ENCODE peak calls at places on chromosomes 7 and 10, in eight cellular contexts. Q is AG04450; B is EL; O is ascending aorta; Y is fibroblast of the conjunctiva; J is activated T-cell treated with anti-CD3 and anti-CD28 coated beads, Interleukin-2, amount 50 U/mL, for 24 hours; G is CD8-positive, alpha-beta T cell; R is COLO829. T is an unnamed sample.

GRCh38 chr10:121104476-121105111 is 253.4 kb downstream of the WDR11 start:
- DNase-seq in G (no peak), Q (no peak), J (no peak), R (no peak), B (no peak), Y (no peak), O (no peak), T (no peak)

GRCh38 chr10:70352401-70353097 is 29.9 kb downstream of the LRRC20 start:
- DNase-seq in Y (no peak), B (no peak), J (no peak), R (no peak), Q (no peak), O (no peak), G (no peak), T (no peak)

GRCh38 chr7:83484266-83484665 is 164.7 kb downstream of the SEMA3E start:
- DNase-seq in J (no peak), B (no peak), Q (no peak), G (no peak), O (no peak), R (no peak), Y (no peak), T (no peak)

GRCh38 chr10:75718996-75719395 is 287.6 kb downstream of the LRMDA start:
- DNase-seq in Q (no peak), O (no peak), R (no peak), Y (no peak), B (no peak), J (no peak), G (no peak), T (no peak)

GRCh38 chr7:36037121-36037662 is 115.9 kb upstream of the EEPD1 start:
- DNase-seq in R (peak), J (no peak), G (no peak), B (peak), Q (no peak), Y (peak), O (no peak), T (no peak)

GRCh38 chr10:44476421-44476820 is 91.5 kb upstream of the CXCL12 start:
- DNase-seq in B (no peak), O (no peak), Y (no peak), Q (no peak), G (no peak), J (no peak), R (no peak), T (peak)

GRCh38 chr7:26681819-26682418 is 182.5 kb downstream of the SKAP2 start:
- DNase-seq in O (no peak), R (peak), Q (no peak), G (no peak), J (no peak), B (peak), Y (no peak), T (no peak)

GRCh38 chr10:132693676-132694075 is 92.3 kb downstream of the NKX6-2 start:
- DNase-seq in Q (no peak), O (no peak), B (no peak), J (no peak), Y (no peak), G (no peak), R (no peak), T (peak)

GRCh38 chr10:66748217-66748616 is 177.6 kb upstream of the LRRTM3 start:
- DNase-seq in G (no peak), R (no peak), Y (no peak), B (no peak), Q (no peak), O (no peak), J (no peak), T (no peak)

GRCh38 chr10:6299234-6299633 is 96.5 kb downstream of the PFKFB3 start:
- DNase-seq in O (no peak), Q (no peak), R (no peak), J (no peak), Y (no peak), G (no peak), B (no peak), T (no peak)

GRCh38 chr10:23376175-23376787 is 31.7 kb upstream of the C10orf67 start:
- DNase-seq in G (no peak), J (no peak), Q (no peak), R (no peak), B (no peak), O (no peak), Y (no peak), T (no peak)

GRCh38 chr10:90378524-90379076 is 479.2 kb downstream of the HTR7 start:
- DNase-seq in Q (peak), Y (no peak), J (no peak), R (no peak), O (no peak), G (no peak), B (peak), T (peak)

GRCh38 chr7:108149908-108150307 is 19.7 kb upstream of the LAMB4 start:
- DNase-seq in G (no peak), Y (no peak), B (no peak), R (no peak), J (no peak), Q (no peak), O (no peak), T (no peak)

GRCh38 chr10:608331-609265 is 80.9 kb downstream of the DIP2C start:
- DNase-seq in O (no peak), Y (no peak), B (peak), J (no peak), R (no peak), Q (no peak), G (no peak), T (peak)

GRCh38 chr7:157397751-157398691 is 61.2 kb downstream of the DNAJB6 start:
- DNase-seq in B (peak), R (peak), Q (peak), G (no peak), J (no peak), O (no peak), Y (peak), T (peak)

GRCh38 chr7:135277161-135277560 is 43.5 kb downstream of the STRA8 start:
- DNase-seq in Y (no peak), J (no peak), G (no peak), B (no peak), R (no peak), O (no peak), Q (no peak), T (no peak)

GRCh38 chr7:7834761-7835160 is 116.4 kb upstream of the RPA3 start:
- DNase-seq in J (no peak), G (no peak), R (no peak), Y (no peak), B (no peak), Q (no peak), O (no peak), T (no peak)

GRCh38 chr7:143305423-143306070 is 10.4 kb upstream of the CLCN1 start:
- DNase-seq in O (no peak), Q (no peak), B (peak), Y (peak), G (peak), J (peak), R (peak), T (peak)

T was measured in osteoblast.